ENCODE peak calls at places on chromosomes 12 and 14, in seven cellular contexts. R is CD8-positive, alpha-beta T cell; W is cardiac muscle cell; H is heart left ventricle; J is iPS DF 6.9; D is Peyer's patch; O is adipocyte. A is an unnamed sample.
A peak's percentile ranks its signal among the peaks of the same experiment; 100 is the strongest.

GRCh38 chr12:93315907-93316622 is 61.7 kb upstream of the NUDT4 start:
- DNase-seq in J (no peak), H (no peak), D (no peak), R (no peak), W (peak; percentile 27), O (no peak), A (no peak)

GRCh38 chr14:71220462-71220861 is 313.2 kb downstream of the PCNX1 start:
- DNase-seq in H (no peak), O (no peak), W (no peak), R (no peak), J (no peak), D (no peak), A (no peak)

GRCh38 chr12:46659844-46660243 is 166.0 kb downstream of the SLC38A4 start:
- DNase-seq in W (peak; percentile 19), R (no peak), D (no peak), J (no peak), O (no peak), H (no peak), A (no peak)

GRCh38 chr14:52318829-52319604 is 4.9 kb downstream of the PTGER2 start:
- DNase-seq in H (no peak), O (no peak), D (no peak), W (no peak), R (no peak), J (no peak), A (no peak)

GRCh38 chr12:120532701-120533238 is 1.4 kb upstream of the RNF10 start:
- DNase-seq in W (no peak), D (no peak), R (no peak), J (no peak), H (no peak), O (no peak), A (no peak)

GRCh38 chr12:31353730-31354708 is 28.1 kb upstream of the SINHCAF start:
- DNase-seq in R (no peak), H (no peak), J (no peak), D (no peak), O (no peak), W (no peak), A (no peak)

GRCh38 chr12:18824287-18824686 is 86.4 kb downstream of the CAPZA3 start:
- DNase-seq in R (no peak), W (no peak), H (no peak), D (no peak), J (no peak), O (no peak), A (no peak)

GRCh38 chr14:61281911-61282310 is 773 bp upstream of the TMEM30B start:
- DNase-seq in D (no peak), J (no peak), H (no peak), R (no peak), W (no peak), O (no peak), A (no peak)

GRCh38 chr12:82357340-82357739 is 847 bp downstream of the CCDC59 start:
- DNase-seq in R (no peak), W (no peak), O (peak; percentile 18), J (no peak), D (no peak), H (no peak), A (no peak)

GRCh38 chr12:18799561-18799960 is 61.6 kb downstream of the CAPZA3 start:
- DNase-seq in H (no peak), O (peak; percentile 36), D (no peak), W (peak; percentile 64), R (no peak), J (no peak), A (no peak)

GRCh38 chr14:21923820-21924219 is 250.2 kb upstream of the OR4E1 start:
- DNase-seq in O (no peak), D (peak; percentile 30), W (no peak), H (no peak), R (peak; percentile 38), J (no peak), A (peak; percentile 54)

GRCh38 chr12:40614923-40615322 is 77.3 kb upstream of the CNTN1 start:
- DNase-seq in W (no peak), R (no peak), D (no peak), H (no peak), J (no peak), O (no peak), A (no peak)

GRCh38 chr12:90842477-90842876 is 112.5 kb downstream of the CCER1 start:
- DNase-seq in D (no peak), H (no peak), W (no peak), O (no peak), R (no peak), J (peak; percentile 18), A (no peak)

GRCh38 chr14:66634876-66635275 is 126.9 kb downstream of the GPHN start:
- DNase-seq in J (no peak), H (no peak), R (no peak), W (peak; percentile 23), D (no peak), O (no peak), A (no peak)

GRCh38 chr12:2023365-2023764 is 19.1 kb upstream of the DCP1B start:
- DNase-seq in D (no peak), J (no peak), H (no peak), O (no peak), R (no peak), W (no peak), A (no peak)

GRCh38 chr12:30019386-30020140 is 235.8 kb upstream of the TMTC1 start:
- DNase-seq in R (no peak), H (no peak), O (peak; percentile 29), W (no peak), D (no peak), J (no peak), A (no peak)

GRCh38 chr14:68365228-68365627 is 427.6 kb downstream of the ZFP36L1 start:
- DNase-seq in W (peak; percentile 27), J (no peak), O (peak; percentile 30), R (no peak), D (no peak), H (no peak), A (no peak)

GRCh38 chr12:130412384-130412783 is 74.7 kb downstream of the PIWIL1 start:
- DNase-seq in H (no peak), O (no peak), D (no peak), J (no peak), R (no peak), W (no peak), A (no peak)

GRCh38 chr12:26122681-26123481 is 2.0 kb downstream of the BHLHE41 start:
- DNase-seq in R (no peak), W (peak; percentile 82), H (peak; percentile 69), D (peak; percentile 77), J (no peak), O (peak; percentile 81), A (no peak)

GRCh38 chr12:125032466-125033152 is 32.6 kb upstream of the AACS start:
- DNase-seq in W (no peak), H (no peak), J (no peak), D (no peak), R (no peak), O (no peak), A (no peak)

GRCh38 chr12:131085816-131086591 is 132.3 kb downstream of the ADGRD1 start:
- DNase-seq in O (no peak), H (no peak), W (no peak), R (no peak), D (peak; percentile 6), J (no peak), A (peak; percentile 9)

GRCh38 chr14:76375484-76375883 is 453 bp upstream of the ESRRB start:
- DNase-seq in J (no peak), R (no peak), D (no peak), H (no peak), O (no peak), W (no peak), A (no peak)

GRCh38 chr12:114412825-114413749 is 7.1 kb upstream of the TBX5 start:
- DNase-seq in D (no peak), W (no peak), J (no peak), R (no peak), H (no peak), O (no peak), A (no peak)

GRCh38 chr12:15629108-15629507 is 160.1 kb downstream of the EPS8 start:
- DNase-seq in J (no peak), R (no peak), H (peak; percentile 74), O (peak; percentile 88), W (peak; percentile 99), D (no peak), A (no peak)

GRCh38 chr14:71318097-71318459 is 410.8 kb downstream of the PCNX1 start:
- DNase-seq in H (no peak), J (no peak), W (no peak), D (no peak), O (no peak), R (no peak), A (no peak)

GRCh38 chr12:72282721-72283120 is 10.6 kb downstream of the TRHDE start:
- DNase-seq in J (no peak), D (no peak), O (peak; percentile 62), H (no peak), W (peak; percentile 13), R (no peak), A (no peak)

DNA sequence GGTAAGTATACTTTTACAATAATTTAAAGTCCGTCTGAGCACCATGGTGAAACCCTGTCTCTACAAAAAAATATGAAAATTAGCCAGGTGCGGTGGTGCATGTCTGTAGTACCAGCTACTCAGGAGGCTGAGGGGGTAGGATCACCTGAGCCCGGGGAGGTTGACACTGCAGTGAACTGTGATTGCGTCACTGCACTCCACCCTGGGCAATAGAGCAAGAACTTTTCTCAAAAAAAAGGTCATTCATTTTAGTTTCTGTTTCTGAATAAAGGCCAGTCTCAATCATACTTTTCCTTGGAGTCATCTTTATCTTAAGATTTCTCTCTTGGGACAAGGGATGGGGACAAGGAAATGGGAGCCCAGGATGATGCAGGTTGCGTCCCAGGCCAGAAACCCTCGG is 12.9 kb downstream of the ANKRD13A start:
- DNase-seq in D (peak; percentile 89), J (no peak), O (peak; percentile 56), R (no peak), H (no peak), W (peak; percentile 26), A (no peak)
- H3K36me3 ChIP-seq in D (no peaks in the 10 kb centered on the region), J (no peaks in the 10 kb centered on the region), O (peaks cover 32% of the 10 kb centered on the region), R (peaks cover 13% of the 10 kb centered on the region), H (peaks cover 7% of the 10 kb centered on the region), W (peaks cover 12% of the 10 kb centered on the region), A (peaks cover 16% of the 10 kb centered on the region)

GRCh38 chr14:104284107-104284592 is 145.8 kb downstream of the KIF26A start:
- DNase-seq in W (no peak), J (no peak), H (peak; percentile 14), O (no peak), D (no peak), R (no peak), A (no peak)
- H3K9me3 ChIP-seq in W (no peaks in the 10 kb centered on the region), J (no peaks in the 10 kb centered on the region), H (no peaks in the 10 kb centered on the region), O (no peaks in the 10 kb centered on the region), D (no peaks in the 10 kb centered on the region), R (no peaks in the 10 kb centered on the region), A (no peaks in the 10 kb centered on the region)

GRCh38 chr12:113066806-113067400 is 10.4 kb downstream of the DTX1 start:
- DNase-seq in H (no peak), J (no peak), W (no peak), O (no peak), R (no peak), D (no peak), A (no peak)
- H3K27me3 ChIP-seq in H (no peaks in the 10 kb centered on the region), J (no peaks in the 10 kb centered on the region), W (no peaks in the 10 kb centered on the region), O (peaks cover 9% of the 10 kb centered on the region), R (no peaks in the 10 kb centered on the region), D (no peaks in the 10 kb centered on the region), A (no peaks in the 10 kb centered on the region)

GRCh38 chr12:53308276-53308675 is 8.8 kb downstream of the MYG1 start:
- DNase-seq in J (no peak), H (no peak), W (no peak), R (no peak), O (no peak), D (no peak), A (no peak)

DNA sequence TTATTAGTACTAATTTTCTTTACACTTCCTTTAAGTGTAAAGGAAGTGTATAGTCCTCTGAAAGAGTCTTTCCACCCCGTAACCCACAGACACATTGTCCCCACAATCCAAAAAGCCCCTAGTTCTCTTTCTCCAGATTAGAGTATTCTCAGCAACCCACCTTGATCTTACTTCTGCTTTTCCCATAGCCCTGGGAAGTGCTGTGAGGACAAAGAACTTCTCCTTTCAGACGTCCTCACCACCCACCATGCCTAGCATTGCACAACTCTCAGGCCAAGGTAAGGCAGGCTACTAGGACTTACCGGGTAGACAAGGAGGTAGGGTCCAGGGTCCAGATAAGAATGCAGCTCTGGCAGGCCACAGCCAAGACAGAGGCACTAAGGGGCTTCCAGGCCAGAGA is 7.4 kb downstream of the AAAS start:
- DNase-seq in O (no peak), J (no peak), R (no peak), D (no peak), W (no peak), H (no peak), A (no peak)
- H3K36me3 ChIP-seq in O (peaks cover 43% of the 10 kb centered on the region), J (peaks cover 14% of the 10 kb centered on the region), R (peaks cover 30% of the 10 kb centered on the region), D (no peaks in the 10 kb centered on the region), W (peaks cover 27% of the 10 kb centered on the region), H (peaks cover 13% of the 10 kb centered on the region), A (peaks cover 42% of the 10 kb centered on the region)